ENCODE peak calls at places on chromosome 21, in seven cellular contexts. One of them, this sample, is unnamed.
A peak's percentile ranks its signal among the peaks of the same experiment; 100 is the strongest.

GRCh38 chr21:43364851-43365424 is 62.0 kb downstream of the SIK1 start:
- DNase-seq in heart left ventricle: no peak
- DNase-seq in endodermal cell: no peak
- DNase-seq in nephron progenitor cell: no peak
- DNase-seq in left lung: no peak
- DNase-seq in cardiac fibroblast: no peak
- DNase-seq in pancreas: no peak
- DNase-seq in this sample: no peak

GRCh38 chr21:39071623-39072214 is 111.5 kb downstream of the PSMG1 start:
- DNase-seq in pancreas: no peak
- DNase-seq in cardiac fibroblast: peak; percentile 71
- DNase-seq in endodermal cell: no peak
- DNase-seq in left lung: no peak
- DNase-seq in heart left ventricle: no peak
- DNase-seq in nephron progenitor cell: no peak
- DNase-seq in this sample: peak; percentile 38

GRCh38 chr21:33362044-33362555 is 37.3 kb downstream of the IFNAR1 start:
- DNase-seq in nephron progenitor cell: peak; percentile 8
- DNase-seq in left lung: no peak
- DNase-seq in cardiac fibroblast: no peak
- DNase-seq in heart left ventricle: no peak
- DNase-seq in endodermal cell: peak; percentile 78
- DNase-seq in pancreas: no peak
- DNase-seq in this sample: no peak

GRCh38 chr21:17612565-17613241 is at the start of gene BTG3:
- DNase-seq in endodermal cell: peak; percentile 88
- DNase-seq in nephron progenitor cell: peak; percentile 83
- DNase-seq in left lung: peak; percentile 86
- DNase-seq in cardiac fibroblast: peak; percentile 88
- DNase-seq in heart left ventricle: peak; percentile 86
- DNase-seq in pancreas: peak; percentile 76
- DNase-seq in this sample: peak; percentile 37

GRCh38 chr21:39385299-39386145 is 36.6 kb upstream of the HMGN1 start:
- DNase-seq in left lung: peak; percentile 88
- DNase-seq in cardiac fibroblast: peak; percentile 88
- DNase-seq in pancreas: peak; percentile 95
- DNase-seq in endodermal cell: no peak
- DNase-seq in nephron progenitor cell: no peak
- DNase-seq in heart left ventricle: peak; percentile 81
- DNase-seq in this sample: no peak

GRCh38 chr21:42189860-42190491 is 29.0 kb upstream of the ABCG1 start:
- DNase-seq in pancreas: no peak
- DNase-seq in cardiac fibroblast: no peak
- DNase-seq in heart left ventricle: no peak
- DNase-seq in nephron progenitor cell: no peak
- DNase-seq in left lung: no peak
- DNase-seq in endodermal cell: no peak
- DNase-seq in this sample: no peak

GRCh38 chr21:42833859-42834729 is 45.2 kb downstream of the WDR4 start:
- DNase-seq in left lung: no peak
- DNase-seq in endodermal cell: peak; percentile 48
- DNase-seq in heart left ventricle: peak; percentile 12
- DNase-seq in pancreas: no peak
- DNase-seq in nephron progenitor cell: no peak
- DNase-seq in cardiac fibroblast: no peak
- DNase-seq in this sample: no peak

GRCh38 chr21:33368124-33368523 is 35.1 kb upstream of the IFNGR2 start:
- DNase-seq in left lung: no peak
- DNase-seq in endodermal cell: no peak
- DNase-seq in pancreas: no peak
- DNase-seq in cardiac fibroblast: no peak
- DNase-seq in heart left ventricle: no peak
- DNase-seq in nephron progenitor cell: no peak
- DNase-seq in this sample: no peak

GRCh38 chr21:38659936-38660332 is 145.8 kb upstream of the ETS2 start:
- DNase-seq in cardiac fibroblast: no peak
- DNase-seq in pancreas: no peak
- DNase-seq in nephron progenitor cell: no peak
- DNase-seq in left lung: no peak
- DNase-seq in endodermal cell: no peak
- DNase-seq in heart left ventricle: no peak
- DNase-seq in this sample: no peak

GRCh38 chr21:29335720-29336119 is 37.0 kb downstream of the BACH1 start:
- DNase-seq in heart left ventricle: no peak
- DNase-seq in pancreas: no peak
- DNase-seq in left lung: no peak
- DNase-seq in cardiac fibroblast: peak; percentile 39
- DNase-seq in nephron progenitor cell: no peak
- DNase-seq in endodermal cell: no peak
- DNase-seq in this sample: no peak

GRCh38 chr21:38688068-38688467 is 117.7 kb upstream of the ETS2 start:
- DNase-seq in endodermal cell: no peak
- DNase-seq in cardiac fibroblast: no peak
- DNase-seq in heart left ventricle: no peak
- DNase-seq in pancreas: no peak
- DNase-seq in left lung: no peak
- DNase-seq in nephron progenitor cell: no peak
- DNase-seq in this sample: no peak

GRCh38 chr21:46459356-46460112 is 843 bp downstream of the DIP2A start:
- DNase-seq in left lung: peak; percentile 51
- DNase-seq in nephron progenitor cell: peak; percentile 32
- DNase-seq in pancreas: peak; percentile 30
- DNase-seq in endodermal cell: peak; percentile 69
- DNase-seq in heart left ventricle: peak; percentile 53
- DNase-seq in cardiac fibroblast: peak; percentile 56
- DNase-seq in this sample: peak; percentile 30

GRCh38 chr21:31098576-31099005 is 60.3 kb upstream of the KRTAP19-8 start:
- DNase-seq in pancreas: peak; percentile 29
- DNase-seq in cardiac fibroblast: peak; percentile 63
- DNase-seq in endodermal cell: peak; percentile 92
- DNase-seq in heart left ventricle: peak; percentile 62
- DNase-seq in left lung: peak; percentile 61
- DNase-seq in nephron progenitor cell: peak; percentile 85
- DNase-seq in this sample: peak; percentile 12

GRCh38 chr21:31347435-31348032 is 3.5 kb upstream of the TIAM1 start:
- DNase-seq in endodermal cell: no peak
- DNase-seq in pancreas: no peak
- DNase-seq in left lung: no peak
- DNase-seq in cardiac fibroblast: peak; percentile 54
- DNase-seq in heart left ventricle: no peak
- DNase-seq in nephron progenitor cell: no peak
- DNase-seq in this sample: no peak

GRCh38 chr21:16535100-16535418 is 805.3 kb downstream of the USP25 start:
- DNase-seq in endodermal cell: no peak
- DNase-seq in nephron progenitor cell: no peak
- DNase-seq in heart left ventricle: peak; percentile 83
- DNase-seq in cardiac fibroblast: peak; percentile 96
- DNase-seq in left lung: peak; percentile 69
- DNase-seq in pancreas: peak; percentile 59
- DNase-seq in this sample: peak; percentile 87

GRCh38 chr21:30831194-30831765 is 1.7 kb upstream of the KRTAP7-1 start:
- DNase-seq in pancreas: no peak
- DNase-seq in heart left ventricle: no peak
- DNase-seq in nephron progenitor cell: peak; percentile 39
- DNase-seq in endodermal cell: peak; percentile 83
- DNase-seq in cardiac fibroblast: peak; percentile 2
- DNase-seq in left lung: no peak
- DNase-seq in this sample: no peak

GRCh38 chr21:28193189-28193588 is 799.5 kb downstream of the LTN1 start:
- DNase-seq in nephron progenitor cell: no peak
- DNase-seq in endodermal cell: no peak
- DNase-seq in pancreas: no peak
- DNase-seq in left lung: no peak
- DNase-seq in cardiac fibroblast: no peak
- DNase-seq in heart left ventricle: no peak
- DNase-seq in this sample: no peak
- TF ChIP-seq CTCF in nephron progenitor cell: no peak
- TF ChIP-seq CTCF in endodermal cell: peak; percentile 62
- TF ChIP-seq CTCF in pancreas: no peak
- TF ChIP-seq CTCF in left lung: no peak
- TF ChIP-seq CTCF in cardiac fibroblast: peak; percentile 9
- TF ChIP-seq CTCF in heart left ventricle: no peak
- TF ChIP-seq CTCF in this sample: peak; percentile 54

DNA sequence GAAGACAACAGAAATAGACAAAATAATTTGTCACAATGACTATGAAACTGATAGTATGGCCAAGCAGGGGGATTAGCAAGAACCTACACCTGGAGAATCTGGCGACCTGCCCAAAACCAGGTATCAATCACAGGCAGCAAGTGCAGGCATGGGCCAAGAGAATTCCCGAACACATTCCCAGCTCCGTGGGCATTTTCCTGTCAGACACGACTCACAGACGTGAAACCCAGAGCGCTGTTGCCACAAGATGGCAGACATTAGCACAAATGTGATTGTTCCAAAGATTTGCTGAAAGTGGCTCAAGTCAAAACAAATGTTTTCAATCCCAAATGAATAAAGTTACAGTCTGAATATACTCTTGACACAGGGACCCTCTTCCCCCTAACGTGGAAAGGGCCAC is 36.8 kb downstream of the HLCS start:
- DNase-seq in heart left ventricle: no peak
- DNase-seq in left lung: no peak
- DNase-seq in nephron progenitor cell: no peak
- DNase-seq in pancreas: peak; percentile 60
- DNase-seq in cardiac fibroblast: peak; percentile 43
- DNase-seq in endodermal cell: no peak
- DNase-seq in this sample: no peak
- TF ChIP-seq CTCF in heart left ventricle: no peak
- TF ChIP-seq CTCF in left lung: no peak
- TF ChIP-seq CTCF in nephron progenitor cell: no peak
- TF ChIP-seq CTCF in pancreas: no peak
- TF ChIP-seq CTCF in cardiac fibroblast: no peak
- TF ChIP-seq CTCF in endodermal cell: peak; percentile 41
- TF ChIP-seq CTCF in this sample: peak; percentile 35

GRCh38 chr21:37642493-37642892 is 273.8 kb downstream of the KCNJ6 start:
- DNase-seq in heart left ventricle: no peak
- DNase-seq in pancreas: no peak
- DNase-seq in left lung: no peak
- DNase-seq in nephron progenitor cell: no peak
- DNase-seq in endodermal cell: peak; percentile 81
- DNase-seq in cardiac fibroblast: no peak
- DNase-seq in this sample: no peak
- TF ChIP-seq CTCF in heart left ventricle: no peak
- TF ChIP-seq CTCF in pancreas: no peak
- TF ChIP-seq CTCF in left lung: peak; percentile 11
- TF ChIP-seq CTCF in nephron progenitor cell: peak; percentile 32
- TF ChIP-seq CTCF in endodermal cell: peak; percentile 84
- TF ChIP-seq CTCF in cardiac fibroblast: no peak
- TF ChIP-seq CTCF in this sample: peak; percentile 23

DNA sequence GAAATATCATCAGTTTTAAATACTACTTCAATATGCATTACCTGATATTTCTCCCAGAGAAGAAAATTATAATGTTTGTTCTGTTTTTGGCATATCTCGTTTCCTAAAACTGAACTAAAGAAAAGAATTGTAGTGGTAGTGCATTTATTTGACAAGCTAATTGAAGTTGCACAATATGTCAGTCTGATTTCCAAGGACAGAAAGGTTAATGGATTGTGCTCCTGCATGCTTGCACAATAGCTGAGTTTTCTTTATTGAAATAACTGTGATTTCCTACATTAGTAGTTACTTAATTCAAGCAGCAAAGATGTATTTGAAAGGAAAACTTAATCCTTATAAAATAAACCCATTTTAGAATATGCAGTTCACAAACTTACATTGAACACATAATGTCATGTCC is 2047.7 kb downstream of the NCAM2 start:
- DNase-seq in cardiac fibroblast: no peak
- DNase-seq in pancreas: no peak
- DNase-seq in left lung: no peak
- DNase-seq in heart left ventricle: no peak
- DNase-seq in endodermal cell: no peak
- DNase-seq in nephron progenitor cell: no peak
- DNase-seq in this sample: no peak
- TF ChIP-seq CTCF in cardiac fibroblast: no peak
- TF ChIP-seq CTCF in pancreas: no peak
- TF ChIP-seq CTCF in left lung: no peak
- TF ChIP-seq CTCF in heart left ventricle: no peak
- TF ChIP-seq CTCF in endodermal cell: no peak
- TF ChIP-seq CTCF in nephron progenitor cell: no peak
- TF ChIP-seq CTCF in this sample: no peak

GRCh38 chr21:45406801-45407628 is 2.0 kb downstream of the COL18A1 start:
- DNase-seq in pancreas: no peak
- DNase-seq in endodermal cell: peak; percentile 91
- DNase-seq in heart left ventricle: no peak
- DNase-seq in nephron progenitor cell: peak; percentile 54
- DNase-seq in cardiac fibroblast: no peak
- DNase-seq in left lung: no peak
- DNase-seq in this sample: no peak

GRCh38 chr21:45403825-45404725 is 890 bp upstream of the COL18A1 start:
- DNase-seq in heart left ventricle: peak; percentile 73
- DNase-seq in nephron progenitor cell: peak; percentile 49
- DNase-seq in pancreas: peak; percentile 34
- DNase-seq in cardiac fibroblast: peak; percentile 76
- DNase-seq in endodermal cell: peak; percentile 91
- DNase-seq in left lung: peak; percentile 46
- DNase-seq in this sample: no peak

GRCh38 chr21:45404726-45405270 is at the start of gene COL18A1:
- DNase-seq in heart left ventricle: peak; percentile 87
- DNase-seq in pancreas: peak; percentile 62
- DNase-seq in nephron progenitor cell: peak; percentile 84
- DNase-seq in endodermal cell: peak; percentile 93
- DNase-seq in cardiac fibroblast: peak; percentile 71
- DNase-seq in left lung: peak; percentile 56
- DNase-seq in this sample: peak; percentile 16

GRCh38 chr21:45405819-45406762 is 1.1 kb downstream of the COL18A1 start:
- DNase-seq in nephron progenitor cell: peak; percentile 80
- DNase-seq in left lung: no peak
- DNase-seq in endodermal cell: peak; percentile 82
- DNase-seq in heart left ventricle: no peak
- DNase-seq in cardiac fibroblast: no peak
- DNase-seq in pancreas: peak; percentile 40
- DNase-seq in this sample: no peak

GRCh38 chr21:45405271-45405818 is 380 bp downstream of the COL18A1 start:
- DNase-seq in pancreas: no peak
- DNase-seq in heart left ventricle: peak; percentile 77
- DNase-seq in endodermal cell: peak; percentile 67
- DNase-seq in cardiac fibroblast: peak; percentile 64
- DNase-seq in nephron progenitor cell: peak; percentile 57
- DNase-seq in left lung: no peak
- DNase-seq in this sample: no peak
- TF ChIP-seq CTCF in pancreas: no peak
- TF ChIP-seq CTCF in heart left ventricle: no peak
- TF ChIP-seq CTCF in endodermal cell: no peak
- TF ChIP-seq CTCF in cardiac fibroblast: no peak
- TF ChIP-seq CTCF in nephron progenitor cell: no peak
- TF ChIP-seq CTCF in left lung: no peak
- TF ChIP-seq CTCF in this sample: no peak

DNA sequence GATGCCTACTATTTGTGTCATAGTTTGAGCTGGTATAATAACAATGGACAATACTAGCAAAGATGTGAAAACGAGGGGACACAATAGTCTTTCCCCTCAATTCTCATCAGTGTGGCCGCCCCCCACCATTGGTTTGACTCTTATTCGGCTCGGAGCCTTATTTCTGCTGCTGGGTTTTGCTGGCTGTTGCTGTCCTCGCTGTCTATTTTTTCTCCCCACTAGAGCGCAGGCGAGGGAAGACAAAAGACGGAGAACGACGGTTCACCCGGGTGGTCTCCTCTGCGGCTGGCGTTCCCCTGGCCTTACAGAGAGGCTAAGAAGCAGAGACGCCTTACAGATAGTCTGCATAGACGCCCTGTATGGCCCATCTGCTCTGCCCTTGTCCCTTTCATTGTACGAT is 19.4 kb downstream of the CLIC6 start:
- DNase-seq in pancreas: no peak
- DNase-seq in left lung: no peak
- DNase-seq in heart left ventricle: no peak
- DNase-seq in nephron progenitor cell: no peak
- DNase-seq in endodermal cell: no peak
- DNase-seq in cardiac fibroblast: peak; percentile 33
- DNase-seq in this sample: no peak
- TF ChIP-seq CTCF in pancreas: no peak
- TF ChIP-seq CTCF in left lung: no peak
- TF ChIP-seq CTCF in heart left ventricle: peak; percentile 46
- TF ChIP-seq CTCF in nephron progenitor cell: no peak
- TF ChIP-seq CTCF in endodermal cell: no peak
- TF ChIP-seq CTCF in cardiac fibroblast: peak; percentile 65
- TF ChIP-seq CTCF in this sample: peak; percentile 79